ENCODE peak calls at places on chromosomes 2 and 18, in six cellular contexts. One of them, this sample, is unnamed. For H3K4me1, the result is how much of the 10 kb centered on the place peaks cover.

GRCh38 chr2:230418341-230419016 is 2.5 kb downstream of the SP100 start:
- DNase-seq in tibial nerve: no peak
- DNase-seq in tibial artery: no peak
- DNase-seq in heart left ventricle: peak
- DNase-seq in CD4-positive, CD25-positive, alpha-beta regulatory T cell: no peak
- DNase-seq in CD8-positive, alpha-beta memory T cell: no peak
- DNase-seq in this sample: no peak

GRCh38 chr2:181846840-181847554 is 44.5 kb upstream of the ITPRID2 start:
- DNase-seq in tibial nerve: no peak
- DNase-seq in tibial artery: no peak
- DNase-seq in heart left ventricle: no peak
- DNase-seq in CD4-positive, CD25-positive, alpha-beta regulatory T cell: no peak
- DNase-seq in CD8-positive, alpha-beta memory T cell: no peak
- DNase-seq in this sample: no peak

GRCh38 chr2:20452551-20452950 is 5.7 kb downstream of the RHOB start:
- DNase-seq in tibial nerve: peak
- DNase-seq in tibial artery: peak
- DNase-seq in heart left ventricle: peak
- DNase-seq in CD4-positive, CD25-positive, alpha-beta regulatory T cell: no peak
- DNase-seq in CD8-positive, alpha-beta memory T cell: no peak
- DNase-seq in this sample: no peak

GRCh38 chr2:113089907-113090306 is 22.1 kb downstream of the IL1F10 start:
- DNase-seq in tibial nerve: no peak
- DNase-seq in tibial artery: no peak
- DNase-seq in heart left ventricle: no peak
- DNase-seq in CD4-positive, CD25-positive, alpha-beta regulatory T cell: no peak
- DNase-seq in CD8-positive, alpha-beta memory T cell: no peak
- DNase-seq in this sample: no peak

GRCh38 chr2:64913357-64913869 is 75.8 kb upstream of the SLC1A4 start:
- DNase-seq in tibial nerve: no peak
- DNase-seq in tibial artery: no peak
- DNase-seq in heart left ventricle: no peak
- DNase-seq in CD4-positive, CD25-positive, alpha-beta regulatory T cell: no peak
- DNase-seq in CD8-positive, alpha-beta memory T cell: peak
- DNase-seq in this sample: peak

GRCh38 chr2:85791704-85792565 is 38.1 kb downstream of the ATOH8 start:
- DNase-seq in tibial nerve: no peak
- DNase-seq in tibial artery: peak
- DNase-seq in heart left ventricle: peak
- DNase-seq in CD4-positive, CD25-positive, alpha-beta regulatory T cell: no peak
- DNase-seq in CD8-positive, alpha-beta memory T cell: no peak
- DNase-seq in this sample: no peak

GRCh38 chr2:84177733-84178132 is 281.3 kb downstream of the SUCLG1 start:
- DNase-seq in tibial nerve: no peak
- DNase-seq in tibial artery: no peak
- DNase-seq in heart left ventricle: no peak
- DNase-seq in CD4-positive, CD25-positive, alpha-beta regulatory T cell: no peak
- DNase-seq in CD8-positive, alpha-beta memory T cell: no peak
- DNase-seq in this sample: no peak

GRCh38 chr2:63589148-63589972 is 597 bp downstream of the MDH1 start:
- DNase-seq in tibial nerve: no peak
- DNase-seq in tibial artery: no peak
- DNase-seq in heart left ventricle: no peak
- DNase-seq in CD4-positive, CD25-positive, alpha-beta regulatory T cell: no peak
- DNase-seq in CD8-positive, alpha-beta memory T cell: no peak
- DNase-seq in this sample: no peak

GRCh38 chr2:118148809-118149208 is 60.5 kb downstream of the INSIG2 start:
- DNase-seq in tibial nerve: no peak
- DNase-seq in tibial artery: no peak
- DNase-seq in heart left ventricle: no peak
- DNase-seq in CD4-positive, CD25-positive, alpha-beta regulatory T cell: no peak
- DNase-seq in CD8-positive, alpha-beta memory T cell: no peak
- DNase-seq in this sample: no peak

GRCh38 chr2:15912203-15912602 is 28.1 kb upstream of the MYCN start:
- DNase-seq in tibial nerve: peak
- DNase-seq in tibial artery: no peak
- DNase-seq in heart left ventricle: peak
- DNase-seq in CD4-positive, CD25-positive, alpha-beta regulatory T cell: no peak
- DNase-seq in CD8-positive, alpha-beta memory T cell: no peak
- DNase-seq in this sample: no peak

GRCh38 chr18:4412286-4412685 is 42.8 kb downstream of the DLGAP1 start:
- DNase-seq in tibial nerve: no peak
- DNase-seq in tibial artery: no peak
- DNase-seq in heart left ventricle: no peak
- DNase-seq in CD4-positive, CD25-positive, alpha-beta regulatory T cell: no peak
- DNase-seq in CD8-positive, alpha-beta memory T cell: no peak
- DNase-seq in this sample: no peak

GRCh38 chr2:197174539-197175094 is 136.0 kb downstream of the ANKRD44 start:
- DNase-seq in tibial nerve: no peak
- DNase-seq in tibial artery: no peak
- DNase-seq in heart left ventricle: no peak
- DNase-seq in CD4-positive, CD25-positive, alpha-beta regulatory T cell: no peak
- DNase-seq in CD8-positive, alpha-beta memory T cell: no peak
- DNase-seq in this sample: no peak

GRCh38 chr2:18885457-18885856 is 296.1 kb upstream of the NT5C1B start:
- DNase-seq in tibial nerve: no peak
- DNase-seq in tibial artery: no peak
- DNase-seq in heart left ventricle: no peak
- DNase-seq in CD4-positive, CD25-positive, alpha-beta regulatory T cell: no peak
- DNase-seq in CD8-positive, alpha-beta memory T cell: no peak
- DNase-seq in this sample: no peak

GRCh38 chr2:195570329-195570728 is 86.7 kb upstream of the SLC39A10 start:
- DNase-seq in tibial nerve: no peak
- DNase-seq in tibial artery: no peak
- DNase-seq in heart left ventricle: no peak
- DNase-seq in CD4-positive, CD25-positive, alpha-beta regulatory T cell: no peak
- DNase-seq in CD8-positive, alpha-beta memory T cell: no peak
- DNase-seq in this sample: no peak

GRCh38 chr2:240226672-240227537 is 86.4 kb upstream of the OTOS start:
- DNase-seq in tibial nerve: no peak
- DNase-seq in tibial artery: peak
- DNase-seq in heart left ventricle: peak
- DNase-seq in CD4-positive, CD25-positive, alpha-beta regulatory T cell: no peak
- DNase-seq in CD8-positive, alpha-beta memory T cell: no peak
- DNase-seq in this sample: no peak

GRCh38 chr2:32715391-32715841 is 87.6 kb downstream of the TTC27 start:
- DNase-seq in tibial nerve: no peak
- DNase-seq in tibial artery: no peak
- DNase-seq in heart left ventricle: no peak
- DNase-seq in CD4-positive, CD25-positive, alpha-beta regulatory T cell: no peak
- DNase-seq in CD8-positive, alpha-beta memory T cell: no peak
- DNase-seq in this sample: no peak

GRCh38 chr18:34729264-34729663 is 19.2 kb downstream of the DTNA start:
- DNase-seq in tibial nerve: no peak
- DNase-seq in tibial artery: no peak
- DNase-seq in heart left ventricle: no peak
- DNase-seq in CD4-positive, CD25-positive, alpha-beta regulatory T cell: no peak
- DNase-seq in CD8-positive, alpha-beta memory T cell: no peak
- DNase-seq in this sample: no peak

GRCh38 chr2:230129343-230129742 is 60.6 kb upstream of the SLC16A14 start:
- DNase-seq in tibial nerve: no peak
- DNase-seq in tibial artery: no peak
- DNase-seq in heart left ventricle: no peak
- DNase-seq in CD4-positive, CD25-positive, alpha-beta regulatory T cell: no peak
- DNase-seq in CD8-positive, alpha-beta memory T cell: no peak
- DNase-seq in this sample: no peak

GRCh38 chr2:151297882-151298281 is 8.4 kb upstream of the NMI start:
- DNase-seq in tibial nerve: no peak
- DNase-seq in tibial artery: no peak
- DNase-seq in heart left ventricle: no peak
- DNase-seq in CD4-positive, CD25-positive, alpha-beta regulatory T cell: no peak
- DNase-seq in CD8-positive, alpha-beta memory T cell: no peak
- DNase-seq in this sample: no peak

GRCh38 chr2:151043484-151043883 is 218.2 kb downstream of the RBM43 start:
- DNase-seq in tibial nerve: no peak
- DNase-seq in tibial artery: no peak
- DNase-seq in heart left ventricle: no peak
- DNase-seq in CD4-positive, CD25-positive, alpha-beta regulatory T cell: no peak
- DNase-seq in CD8-positive, alpha-beta memory T cell: no peak
- DNase-seq in this sample: no peak

GRCh38 chr18:58231930-58232329 is 187.9 kb downstream of the NEDD4L start:
- DNase-seq in tibial nerve: no peak
- DNase-seq in tibial artery: no peak
- DNase-seq in heart left ventricle: no peak
- DNase-seq in CD4-positive, CD25-positive, alpha-beta regulatory T cell: no peak
- DNase-seq in CD8-positive, alpha-beta memory T cell: no peak
- DNase-seq in this sample: no peak

GRCh38 chr2:110732422-110733413 is at the start of gene ACOXL:
- DNase-seq in tibial nerve: no peak
- DNase-seq in tibial artery: no peak
- DNase-seq in heart left ventricle: no peak
- DNase-seq in CD4-positive, CD25-positive, alpha-beta regulatory T cell: no peak
- DNase-seq in CD8-positive, alpha-beta memory T cell: no peak
- DNase-seq in this sample: peak

GRCh38 chr18:26840965-26841364 is 24.5 kb downstream of the AQP4 start:
- DNase-seq in tibial nerve: no peak
- DNase-seq in tibial artery: no peak
- DNase-seq in heart left ventricle: no peak
- DNase-seq in CD4-positive, CD25-positive, alpha-beta regulatory T cell: no peak
- DNase-seq in CD8-positive, alpha-beta memory T cell: no peak
- DNase-seq in this sample: no peak

GRCh38 chr2:71454221-71455010 is 1.1 kb downstream of the DYSF start:
- DNase-seq in tibial nerve: no peak
- DNase-seq in tibial artery: peak
- DNase-seq in heart left ventricle: peak
- DNase-seq in CD4-positive, CD25-positive, alpha-beta regulatory T cell: no peak
- DNase-seq in CD8-positive, alpha-beta memory T cell: no peak
- DNase-seq in this sample: peak

GRCh38 chr2:208722737-208723136 is 316.1 kb downstream of the PTH2R start:
- DNase-seq in tibial nerve: no peak
- DNase-seq in tibial artery: no peak
- DNase-seq in heart left ventricle: no peak
- DNase-seq in CD4-positive, CD25-positive, alpha-beta regulatory T cell: no peak
- DNase-seq in CD8-positive, alpha-beta memory T cell: no peak
- DNase-seq in this sample: no peak

GRCh38 chr2:232521098-232521497 is 910 bp downstream of the PRSS56 start:
- DNase-seq in tibial nerve: no peak
- DNase-seq in tibial artery: no peak
- DNase-seq in heart left ventricle: no peak
- DNase-seq in CD4-positive, CD25-positive, alpha-beta regulatory T cell: no peak
- DNase-seq in CD8-positive, alpha-beta memory T cell: no peak
- DNase-seq in this sample: no peak

DNA sequence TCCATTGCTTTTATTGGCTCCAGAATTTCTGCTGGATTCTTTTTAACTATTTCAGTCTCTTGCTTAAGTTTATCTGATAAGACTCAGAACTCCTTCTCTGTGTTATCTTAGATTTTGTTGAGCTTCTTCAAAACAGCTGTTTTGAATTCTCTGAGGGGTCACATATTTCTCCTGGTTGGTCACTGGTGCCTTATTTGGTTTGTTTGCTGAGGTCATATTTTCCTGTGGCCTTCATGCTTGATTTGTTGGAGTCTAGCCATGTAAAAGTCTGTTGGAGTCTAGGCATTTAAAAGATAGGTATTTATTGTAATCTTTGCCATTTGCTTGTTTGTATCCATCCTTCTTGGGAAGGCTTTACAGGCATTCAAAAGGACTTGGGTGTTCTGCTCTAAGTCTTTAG is 398.7 kb downstream of the DSEL start:
- DNase-seq in tibial nerve: no peak
- DNase-seq in tibial artery: no peak
- DNase-seq in heart left ventricle: no peak
- DNase-seq in CD4-positive, CD25-positive, alpha-beta regulatory T cell: no peak
- DNase-seq in CD8-positive, alpha-beta memory T cell: no peak
- DNase-seq in this sample: no peak
- H3K27ac ChIP-seq in tibial nerve: no peak
- H3K27ac ChIP-seq in tibial artery: no peak
- H3K27ac ChIP-seq in heart left ventricle: no peak
- H3K27ac ChIP-seq in CD4-positive, CD25-positive, alpha-beta regulatory T cell: no peak
- H3K27ac ChIP-seq in CD8-positive, alpha-beta memory T cell: no peak
- H3K27ac ChIP-seq in this sample: no peak

DNA sequence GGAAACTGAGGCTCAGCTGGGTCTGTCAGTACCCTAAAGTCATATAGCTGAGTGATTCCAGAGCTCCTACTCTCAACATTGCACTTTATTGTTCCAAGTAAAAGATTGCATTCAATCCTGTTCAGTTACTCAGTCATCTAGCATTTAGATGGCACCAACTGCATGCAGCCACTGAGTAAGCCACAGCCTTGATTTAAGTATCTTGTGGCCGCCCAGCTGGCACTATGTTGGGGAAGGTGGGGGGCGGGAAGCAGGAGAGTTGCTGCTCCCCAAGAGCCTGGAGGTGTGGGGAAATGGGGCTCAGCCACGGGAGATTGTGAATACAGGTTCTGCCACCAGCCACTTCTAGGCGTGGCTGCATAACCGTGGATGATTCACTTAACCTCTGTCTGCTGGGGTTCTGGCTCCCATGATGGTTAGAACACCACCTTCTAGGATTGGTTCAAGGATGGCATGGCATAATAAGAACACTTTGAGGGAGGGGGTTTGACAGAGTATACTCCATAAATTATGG is 17.1 kb downstream of the ZFP36L2 start:
- DNase-seq in tibial nerve: no peak
- DNase-seq in tibial artery: no peak
- DNase-seq in heart left ventricle: no peak
- DNase-seq in CD4-positive, CD25-positive, alpha-beta regulatory T cell: no peak
- DNase-seq in CD8-positive, alpha-beta memory T cell: no peak
- DNase-seq in this sample: no peak
- H3K4me1 ChIP-seq in tibial nerve: under half
- H3K4me1 ChIP-seq in tibial artery: under half
- H3K4me1 ChIP-seq in heart left ventricle: under half
- H3K4me1 ChIP-seq in CD4-positive, CD25-positive, alpha-beta regulatory T cell: under half
- H3K4me1 ChIP-seq in CD8-positive, alpha-beta memory T cell: under half
- H3K4me1 ChIP-seq in this sample: under half

GRCh38 chr2:47311764-47312503 is 91.0 kb upstream of the MSH2 start:
- DNase-seq in tibial nerve: no peak
- DNase-seq in tibial artery: no peak
- DNase-seq in heart left ventricle: no peak
- DNase-seq in CD4-positive, CD25-positive, alpha-beta regulatory T cell: no peak
- DNase-seq in CD8-positive, alpha-beta memory T cell: no peak
- DNase-seq in this sample: no peak

GRCh38 chr2:47309952-47310800 is 92.8 kb upstream of the MSH2 start:
- DNase-seq in tibial nerve: no peak
- DNase-seq in tibial artery: no peak
- DNase-seq in heart left ventricle: peak
- DNase-seq in CD4-positive, CD25-positive, alpha-beta regulatory T cell: no peak
- DNase-seq in CD8-positive, alpha-beta memory T cell: no peak
- DNase-seq in this sample: no peak

GRCh38 chr2:47310801-47311560 is 92.0 kb upstream of the MSH2 start:
- DNase-seq in tibial nerve: no peak
- DNase-seq in tibial artery: no peak
- DNase-seq in heart left ventricle: peak
- DNase-seq in CD4-positive, CD25-positive, alpha-beta regulatory T cell: no peak
- DNase-seq in CD8-positive, alpha-beta memory T cell: no peak
- DNase-seq in this sample: no peak

GRCh38 chr2:47307066-47307465 is 95.9 kb upstream of the MSH2 start:
- DNase-seq in tibial nerve: no peak
- DNase-seq in tibial artery: no peak
- DNase-seq in heart left ventricle: no peak
- DNase-seq in CD4-positive, CD25-positive, alpha-beta regulatory T cell: no peak
- DNase-seq in CD8-positive, alpha-beta memory T cell: no peak
- DNase-seq in this sample: no peak

GRCh38 chr2:47309472-47309951 is 93.4 kb upstream of the MSH2 start:
- DNase-seq in tibial nerve: no peak
- DNase-seq in tibial artery: no peak
- DNase-seq in heart left ventricle: no peak
- DNase-seq in CD4-positive, CD25-positive, alpha-beta regulatory T cell: no peak
- DNase-seq in CD8-positive, alpha-beta memory T cell: no peak
- DNase-seq in this sample: no peak
- H3K27ac ChIP-seq in tibial nerve: peak
- H3K27ac ChIP-seq in tibial artery: no peak
- H3K27ac ChIP-seq in heart left ventricle: peak
- H3K27ac ChIP-seq in CD4-positive, CD25-positive, alpha-beta regulatory T cell: no peak
- H3K27ac ChIP-seq in CD8-positive, alpha-beta memory T cell: no peak
- H3K27ac ChIP-seq in this sample: no peak

GRCh38 chr2:45881970-45882581 is 230.6 kb downstream of the PRKCE start:
- DNase-seq in tibial nerve: no peak
- DNase-seq in tibial artery: no peak
- DNase-seq in heart left ventricle: no peak
- DNase-seq in CD4-positive, CD25-positive, alpha-beta regulatory T cell: no peak
- DNase-seq in CD8-positive, alpha-beta memory T cell: no peak
- DNase-seq in this sample: no peak
- H3K4me1 ChIP-seq in tibial nerve: under half
- H3K4me1 ChIP-seq in tibial artery: under half
- H3K4me1 ChIP-seq in heart left ventricle: under half
- H3K4me1 ChIP-seq in CD4-positive, CD25-positive, alpha-beta regulatory T cell: under half
- H3K4me1 ChIP-seq in CD8-positive, alpha-beta memory T cell: under half
- H3K4me1 ChIP-seq in this sample: under half